ENCODE peak calls at places on chromosome 18, in ten cellular contexts. One of them, this sample, is unnamed.

GRCh38 chr18:12679183-12679786 is 21.4 kb upstream of the SPIRE1 start:
- DNase-seq in BJ: no peak
- DNase-seq in neural progenitor cell: no peak
- DNase-seq in spleen: peak
- DNase-seq in NB4: peak
- DNase-seq in fibroblast of pulmonary artery: peak
- DNase-seq in hepatocyte: no peak
- DNase-seq in AG04450: no peak
- DNase-seq in astrocyte of the spinal cord: no peak
- DNase-seq in brain microvascular endothelial cell: peak
- DNase-seq in this sample: no peak

GRCh38 chr18:36382151-36382550 is 84.6 kb downstream of the FHOD3 start:
- DNase-seq in BJ: no peak
- DNase-seq in neural progenitor cell: no peak
- DNase-seq in spleen: no peak
- DNase-seq in NB4: no peak
- DNase-seq in fibroblast of pulmonary artery: no peak
- DNase-seq in hepatocyte: no peak
- DNase-seq in AG04450: no peak
- DNase-seq in astrocyte of the spinal cord: no peak
- DNase-seq in brain microvascular endothelial cell: no peak
- DNase-seq in this sample: no peak

GRCh38 chr18:49014605-49015267 is 64.0 kb upstream of the SMAD7 start:
- DNase-seq in BJ: no peak
- DNase-seq in neural progenitor cell: no peak
- DNase-seq in spleen: no peak
- DNase-seq in NB4: no peak
- DNase-seq in fibroblast of pulmonary artery: no peak
- DNase-seq in hepatocyte: no peak
- DNase-seq in AG04450: no peak
- DNase-seq in astrocyte of the spinal cord: no peak
- DNase-seq in brain microvascular endothelial cell: no peak
- DNase-seq in this sample: no peak

GRCh38 chr18:48313803-48314202 is 95.4 kb downstream of the ZBTB7C start:
- DNase-seq in BJ: no peak
- DNase-seq in neural progenitor cell: no peak
- DNase-seq in spleen: peak
- DNase-seq in NB4: no peak
- DNase-seq in fibroblast of pulmonary artery: no peak
- DNase-seq in hepatocyte: no peak
- DNase-seq in AG04450: no peak
- DNase-seq in astrocyte of the spinal cord: no peak
- DNase-seq in brain microvascular endothelial cell: no peak
- DNase-seq in this sample: no peak

GRCh38 chr18:54351186-54351585 is 6.5 kb downstream of the STARD6 start:
- DNase-seq in BJ: no peak
- DNase-seq in neural progenitor cell: no peak
- DNase-seq in spleen: no peak
- DNase-seq in NB4: no peak
- DNase-seq in fibroblast of pulmonary artery: no peak
- DNase-seq in hepatocyte: no peak
- DNase-seq in AG04450: no peak
- DNase-seq in astrocyte of the spinal cord: no peak
- DNase-seq in brain microvascular endothelial cell: no peak
- DNase-seq in this sample: no peak

GRCh38 chr18:1585881-1586488 is 681.3 kb downstream of the ADCYAP1 start:
- DNase-seq in BJ: peak
- DNase-seq in neural progenitor cell: peak
- DNase-seq in spleen: no peak
- DNase-seq in NB4: peak
- DNase-seq in fibroblast of pulmonary artery: peak
- DNase-seq in hepatocyte: peak
- DNase-seq in AG04450: no peak
- DNase-seq in astrocyte of the spinal cord: peak
- DNase-seq in brain microvascular endothelial cell: peak
- DNase-seq in this sample: peak

GRCh38 chr18:8794133-8794986 is 89.0 kb downstream of the MTCL1 start:
- DNase-seq in BJ: peak
- DNase-seq in neural progenitor cell: no peak
- DNase-seq in spleen: no peak
- DNase-seq in NB4: no peak
- DNase-seq in fibroblast of pulmonary artery: no peak
- DNase-seq in hepatocyte: no peak
- DNase-seq in AG04450: no peak
- DNase-seq in astrocyte of the spinal cord: peak
- DNase-seq in brain microvascular endothelial cell: peak
- DNase-seq in this sample: peak

GRCh38 chr18:48621240-48621639 is 82.4 kb downstream of the CTIF start:
- DNase-seq in BJ: no peak
- DNase-seq in neural progenitor cell: no peak
- DNase-seq in spleen: peak
- DNase-seq in NB4: no peak
- DNase-seq in fibroblast of pulmonary artery: peak
- DNase-seq in hepatocyte: peak
- DNase-seq in AG04450: peak
- DNase-seq in astrocyte of the spinal cord: peak
- DNase-seq in brain microvascular endothelial cell: peak
- DNase-seq in this sample: peak

GRCh38 chr18:13500227-13500865 is 226.0 kb downstream of the FAM210A start:
- DNase-seq in BJ: peak
- DNase-seq in neural progenitor cell: peak
- DNase-seq in spleen: no peak
- DNase-seq in NB4: no peak
- DNase-seq in fibroblast of pulmonary artery: peak
- DNase-seq in hepatocyte: peak
- DNase-seq in AG04450: no peak
- DNase-seq in astrocyte of the spinal cord: peak
- DNase-seq in brain microvascular endothelial cell: peak
- DNase-seq in this sample: peak

GRCh38 chr18:75219684-75220083 is 9.1 kb downstream of the TSHZ1 start:
- DNase-seq in BJ: no peak
- DNase-seq in neural progenitor cell: no peak
- DNase-seq in spleen: no peak
- DNase-seq in NB4: no peak
- DNase-seq in fibroblast of pulmonary artery: no peak
- DNase-seq in hepatocyte: no peak
- DNase-seq in AG04450: no peak
- DNase-seq in astrocyte of the spinal cord: peak
- DNase-seq in brain microvascular endothelial cell: no peak
- DNase-seq in this sample: no peak

GRCh38 chr18:8951491-8951890 is 151.0 kb upstream of the NDUFV2 start:
- DNase-seq in BJ: no peak
- DNase-seq in neural progenitor cell: no peak
- DNase-seq in spleen: no peak
- DNase-seq in NB4: no peak
- DNase-seq in fibroblast of pulmonary artery: no peak
- DNase-seq in hepatocyte: no peak
- DNase-seq in AG04450: no peak
- DNase-seq in astrocyte of the spinal cord: no peak
- DNase-seq in brain microvascular endothelial cell: no peak
- DNase-seq in this sample: no peak

GRCh38 chr18:10942998-10943397 is 206.4 kb downstream of the PIEZO2 start:
- DNase-seq in BJ: no peak
- DNase-seq in neural progenitor cell: no peak
- DNase-seq in spleen: no peak
- DNase-seq in NB4: no peak
- DNase-seq in fibroblast of pulmonary artery: no peak
- DNase-seq in hepatocyte: no peak
- DNase-seq in AG04450: no peak
- DNase-seq in astrocyte of the spinal cord: no peak
- DNase-seq in brain microvascular endothelial cell: no peak
- DNase-seq in this sample: no peak
- TF ChIP-seq CTCF in BJ: no peak
- TF ChIP-seq CTCF in neural progenitor cell: no peak
- TF ChIP-seq CTCF in spleen: no peak
- TF ChIP-seq CTCF in NB4: no peak
- TF ChIP-seq CTCF in fibroblast of pulmonary artery: no peak
- TF ChIP-seq CTCF in hepatocyte: no peak
- TF ChIP-seq CTCF in AG04450: no peak
- TF ChIP-seq CTCF in astrocyte of the spinal cord: no peak
- TF ChIP-seq CTCF in brain microvascular endothelial cell: peak
- TF ChIP-seq CTCF in this sample: no peak

GRCh38 chr18:50369672-50370071 is 5.2 kb upstream of the SKA1 start:
- DNase-seq in BJ: no peak
- DNase-seq in neural progenitor cell: no peak
- DNase-seq in spleen: no peak
- DNase-seq in NB4: no peak
- DNase-seq in fibroblast of pulmonary artery: no peak
- DNase-seq in hepatocyte: no peak
- DNase-seq in AG04450: no peak
- DNase-seq in astrocyte of the spinal cord: no peak
- DNase-seq in brain microvascular endothelial cell: no peak
- DNase-seq in this sample: no peak

GRCh38 chr18:50374753-50375391 is at the start of gene SKA1:
- DNase-seq in BJ: peak
- DNase-seq in neural progenitor cell: peak
- DNase-seq in spleen: peak
- DNase-seq in NB4: peak
- DNase-seq in fibroblast of pulmonary artery: peak
- DNase-seq in hepatocyte: peak
- DNase-seq in AG04450: peak
- DNase-seq in astrocyte of the spinal cord: peak
- DNase-seq in brain microvascular endothelial cell: peak
- DNase-seq in this sample: peak

GRCh38 chr18:50374170-50374752 is 585 bp upstream of the SKA1 start:
- DNase-seq in BJ: no peak
- DNase-seq in neural progenitor cell: no peak
- DNase-seq in spleen: no peak
- DNase-seq in NB4: no peak
- DNase-seq in fibroblast of pulmonary artery: no peak
- DNase-seq in hepatocyte: no peak
- DNase-seq in AG04450: no peak
- DNase-seq in astrocyte of the spinal cord: no peak
- DNase-seq in brain microvascular endothelial cell: no peak
- DNase-seq in this sample: no peak

GRCh38 chr18:50373531-50373930 is 1.3 kb upstream of the SKA1 start:
- DNase-seq in BJ: no peak
- DNase-seq in neural progenitor cell: no peak
- DNase-seq in spleen: no peak
- DNase-seq in NB4: no peak
- DNase-seq in fibroblast of pulmonary artery: no peak
- DNase-seq in hepatocyte: peak
- DNase-seq in AG04450: no peak
- DNase-seq in astrocyte of the spinal cord: no peak
- DNase-seq in brain microvascular endothelial cell: no peak
- DNase-seq in this sample: no peak

GRCh38 chr18:50372743-50373142 is 2.1 kb upstream of the SKA1 start:
- DNase-seq in BJ: no peak
- DNase-seq in neural progenitor cell: no peak
- DNase-seq in spleen: no peak
- DNase-seq in NB4: peak
- DNase-seq in fibroblast of pulmonary artery: no peak
- DNase-seq in hepatocyte: no peak
- DNase-seq in AG04450: no peak
- DNase-seq in astrocyte of the spinal cord: no peak
- DNase-seq in brain microvascular endothelial cell: no peak
- DNase-seq in this sample: no peak
- H3K4me3 ChIP-seq in BJ: no peak
- H3K4me3 ChIP-seq in neural progenitor cell: no peak
- H3K4me3 ChIP-seq in spleen: no peak
- H3K4me3 ChIP-seq in NB4: no peak
- H3K4me3 ChIP-seq in fibroblast of pulmonary artery: no peak
- H3K4me3 ChIP-seq in hepatocyte: no peak
- H3K4me3 ChIP-seq in AG04450: no peak
- H3K4me3 ChIP-seq in astrocyte of the spinal cord: no peak
- H3K4me3 ChIP-seq in brain microvascular endothelial cell: no peak
- H3K4me3 ChIP-seq in this sample: no peak

GRCh38 chr18:79738041-79738461 is 58.4 kb downstream of the CTDP1 start:
- DNase-seq in BJ: no peak
- DNase-seq in neural progenitor cell: no peak
- DNase-seq in spleen: peak
- DNase-seq in NB4: no peak
- DNase-seq in fibroblast of pulmonary artery: no peak
- DNase-seq in hepatocyte: no peak
- DNase-seq in AG04450: no peak
- DNase-seq in astrocyte of the spinal cord: no peak
- DNase-seq in brain microvascular endothelial cell: no peak
- DNase-seq in this sample: no peak

GRCh38 chr18:79737426-79737825 is 57.8 kb downstream of the CTDP1 start:
- DNase-seq in BJ: no peak
- DNase-seq in neural progenitor cell: no peak
- DNase-seq in spleen: peak
- DNase-seq in NB4: no peak
- DNase-seq in fibroblast of pulmonary artery: no peak
- DNase-seq in hepatocyte: no peak
- DNase-seq in AG04450: no peak
- DNase-seq in astrocyte of the spinal cord: no peak
- DNase-seq in brain microvascular endothelial cell: no peak
- DNase-seq in this sample: no peak

GRCh38 chr18:79735071-79735980 is 55.7 kb downstream of the CTDP1 start:
- DNase-seq in BJ: no peak
- DNase-seq in neural progenitor cell: no peak
- DNase-seq in spleen: peak
- DNase-seq in NB4: no peak
- DNase-seq in fibroblast of pulmonary artery: no peak
- DNase-seq in hepatocyte: no peak
- DNase-seq in AG04450: no peak
- DNase-seq in astrocyte of the spinal cord: no peak
- DNase-seq in brain microvascular endothelial cell: no peak
- DNase-seq in this sample: no peak

GRCh38 chr18:79736230-79736629 is 56.6 kb downstream of the CTDP1 start:
- DNase-seq in BJ: no peak
- DNase-seq in neural progenitor cell: no peak
- DNase-seq in spleen: peak
- DNase-seq in NB4: no peak
- DNase-seq in fibroblast of pulmonary artery: no peak
- DNase-seq in hepatocyte: no peak
- DNase-seq in AG04450: no peak
- DNase-seq in astrocyte of the spinal cord: no peak
- DNase-seq in brain microvascular endothelial cell: no peak
- DNase-seq in this sample: no peak

DNA sequence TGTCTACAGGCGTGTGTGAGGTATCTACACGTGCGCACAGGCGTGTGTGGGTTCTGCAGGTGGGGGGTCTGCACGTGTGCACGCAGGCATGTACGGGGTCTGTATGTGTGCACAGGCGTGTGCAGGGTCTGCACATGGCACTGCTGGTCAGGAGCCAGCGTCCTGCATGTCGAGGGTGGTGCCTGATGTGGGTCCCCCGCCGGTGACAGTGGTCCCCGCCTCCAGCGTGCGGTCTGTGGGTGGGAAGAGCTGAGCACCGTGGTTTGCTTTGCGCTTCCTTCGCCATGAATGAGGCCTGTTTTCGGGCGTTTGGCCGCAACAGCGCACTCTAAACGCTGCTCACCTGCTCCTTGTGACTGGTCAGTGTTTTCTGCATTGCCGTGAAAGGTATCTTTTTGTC is 57.2 kb downstream of the CTDP1 start:
- DNase-seq in BJ: no peak
- DNase-seq in neural progenitor cell: no peak
- DNase-seq in spleen: peak
- DNase-seq in NB4: no peak
- DNase-seq in fibroblast of pulmonary artery: no peak
- DNase-seq in hepatocyte: no peak
- DNase-seq in AG04450: no peak
- DNase-seq in astrocyte of the spinal cord: no peak
- DNase-seq in brain microvascular endothelial cell: no peak
- DNase-seq in this sample: no peak
- TF ChIP-seq CTCF in BJ: no peak
- TF ChIP-seq CTCF in neural progenitor cell: no peak
- TF ChIP-seq CTCF in spleen: no peak
- TF ChIP-seq CTCF in NB4: no peak
- TF ChIP-seq CTCF in fibroblast of pulmonary artery: no peak
- TF ChIP-seq CTCF in hepatocyte: no peak
- TF ChIP-seq CTCF in AG04450: no peak
- TF ChIP-seq CTCF in astrocyte of the spinal cord: no peak
- TF ChIP-seq CTCF in brain microvascular endothelial cell: no peak
- TF ChIP-seq CTCF in this sample: no peak

GRCh38 chr18:57807336-57808117 is 4.4 kb upstream of the ATP8B1 start:
- DNase-seq in BJ: peak
- DNase-seq in neural progenitor cell: no peak
- DNase-seq in spleen: no peak
- DNase-seq in NB4: no peak
- DNase-seq in fibroblast of pulmonary artery: peak
- DNase-seq in hepatocyte: no peak
- DNase-seq in AG04450: no peak
- DNase-seq in astrocyte of the spinal cord: peak
- DNase-seq in brain microvascular endothelial cell: no peak
- DNase-seq in this sample: peak
- H3K4me3 ChIP-seq in BJ: no peak
- H3K4me3 ChIP-seq in neural progenitor cell: no peak
- H3K4me3 ChIP-seq in spleen: no peak
- H3K4me3 ChIP-seq in NB4: no peak
- H3K4me3 ChIP-seq in fibroblast of pulmonary artery: no peak
- H3K4me3 ChIP-seq in hepatocyte: no peak
- H3K4me3 ChIP-seq in AG04450: no peak
- H3K4me3 ChIP-seq in astrocyte of the spinal cord: no peak
- H3K4me3 ChIP-seq in brain microvascular endothelial cell: no peak
- H3K4me3 ChIP-seq in this sample: no peak